ENCODE peak calls at places on chromosomes 6 and 20, in seven cellular contexts. E, T, N, M, Q, I and O are unnamed samples.

GRCh38 chr6:159134701-159135364 is 34.4 kb upstream of the FNDC1 start:
- DNase-seq in E (peak), T (peak), N (no peak), M (peak), Q (peak), I (peak), O (peak)

GRCh38 chr20:38883981-38884733 is 42.1 kb upstream of the FAM83D start:
- DNase-seq in E (no peak), T (no peak), N (no peak), M (no peak), Q (no peak), I (no peak), O (no peak)

GRCh38 chr6:47447726-47448125 is 29.9 kb upstream of the CD2AP start:
- DNase-seq in E (no peak), T (no peak), N (no peak), M (no peak), Q (no peak), I (no peak), O (no peak)

GRCh38 chr20:52748235-52748950 is 223.8 kb upstream of the TSHZ2 start:
- DNase-seq in E (no peak), T (no peak), N (no peak), M (no peak), Q (no peak), I (no peak), O (no peak)

GRCh38 chr6:34679552-34680255 is 16.9 kb downstream of the ILRUN start:
- DNase-seq in E (no peak), T (no peak), N (no peak), M (no peak), Q (no peak), I (no peak), O (peak)

GRCh38 chr20:58393299-58393698 is 4.3 kb downstream of the VAPB start:
- DNase-seq in E (peak), T (no peak), N (no peak), M (no peak), Q (peak), I (no peak), O (peak)

GRCh38 chr6:36851149-36851614 is 11.9 kb upstream of the CPNE5 start:
- DNase-seq in E (peak), T (peak), N (no peak), M (no peak), Q (peak), I (no peak), O (peak)

GRCh38 chr20:53919886-53920285 is 150.5 kb downstream of the BCAS1 start:
- DNase-seq in E (no peak), T (no peak), N (no peak), M (no peak), Q (no peak), I (no peak), O (no peak)

GRCh38 chr20:21099653-21100589 is 6.2 kb downstream of the LINC00237 start:
- DNase-seq in E (peak), T (peak), N (no peak), M (no peak), Q (no peak), I (no peak), O (peak)

GRCh38 chr20:58433029-58433657 is 44.1 kb downstream of the VAPB start:
- DNase-seq in E (no peak), T (no peak), N (no peak), M (no peak), Q (no peak), I (no peak), O (no peak)

GRCh38 chr6:79385893-79386292 is 151.3 kb downstream of the LCA5 start:
- DNase-seq in E (peak), T (no peak), N (no peak), M (no peak), Q (peak), I (no peak), O (no peak)

GRCh38 chr6:101597711-101598110 is 204.2 kb downstream of the GRIK2 start:
- DNase-seq in E (peak), T (no peak), N (no peak), M (no peak), Q (peak), I (no peak), O (peak)

GRCh38 chr6:56416247-56416646 is 168.9 kb upstream of the COL21A1 start:
- DNase-seq in E (no peak), T (no peak), N (no peak), M (no peak), Q (no peak), I (no peak), O (no peak)

GRCh38 chr6:20319520-20320357 is 81.9 kb upstream of the E2F3 start:
- DNase-seq in E (no peak), T (peak), N (peak), M (peak), Q (no peak), I (peak), O (no peak)

GRCh38 chr6:168403370-168404005 is 37.5 kb upstream of the SMOC2 start:
- DNase-seq in E (no peak), T (no peak), N (no peak), M (no peak), Q (no peak), I (no peak), O (no peak)

GRCh38 chr6:104625536-104625935 is 234.2 kb downstream of the HACE1 start:
- DNase-seq in E (peak), T (no peak), N (no peak), M (no peak), Q (peak), I (no peak), O (peak)

GRCh38 chr6:2971420-2972218 is at the start of gene SERPINB6:
- DNase-seq in E (peak), T (peak), N (no peak), M (no peak), Q (peak), I (no peak), O (peak)

GRCh38 chr6:134117409-134117808 is 65.0 kb upstream of the SLC2A12 start:
- DNase-seq in E (peak), T (peak), N (no peak), M (no peak), Q (peak), I (no peak), O (peak)

GRCh38 chr20:20417891-20418676 is 50.2 kb downstream of the INSM1 start:
- DNase-seq in E (no peak), T (no peak), N (no peak), M (no peak), Q (no peak), I (no peak), O (no peak)